ENCODE peak calls at places on chromosomes 4 and X, in six cellular contexts. J is ACHN; M is neural progenitor cell; A is stimulated activated naive CD4-positive, alpha-beta T cell treated with Interleukin-2 at 50 U/mL for 16 hours; D is NCI-H2107; S is tibial artery. V is an unnamed sample.

GRCh38 chr4:825969-826330 is at the start of gene CPLX1:
- DNase-seq in J (peak), M (peak), A (peak), D (no peak), S (no peak), V (peak)

GRCh38 chr4:59608466-59608865 is 1591.7 kb upstream of the ADGRL3 start:
- DNase-seq in J (peak), M (no peak), A (no peak), D (no peak), S (no peak), V (no peak)

GRCh38 chr4:167031534-167032156 is 202.6 kb downstream of the SPOCK3 start:
- DNase-seq in J (no peak), M (no peak), A (no peak), D (no peak), S (no peak), V (no peak)

GRCh38 chrX:10484683-10485247 is 135.6 kb downstream of the MID1 start:
- DNase-seq in J (no peak), M (no peak), A (no peak), D (no peak), S (no peak), V (no peak)

GRCh38 chr4:57020467-57021101 is 41.9 kb downstream of the POLR2B start:
- DNase-seq in J (peak), M (no peak), A (no peak), D (no peak), S (no peak), V (no peak)

GRCh38 chr4:7044415-7044930 is 1.3 kb downstream of the TADA2B start:
- DNase-seq in J (peak), M (peak), A (no peak), D (no peak), S (no peak), V (no peak)

GRCh38 chr4:139528377-139529005 is 27.5 kb downstream of the SETD7 start:
- DNase-seq in J (no peak), M (no peak), A (no peak), D (no peak), S (peak), V (no peak)

GRCh38 chrX:17242470-17242869 is 132.5 kb upstream of the NHS start:
- DNase-seq in J (peak), M (peak), A (no peak), D (peak), S (peak), V (peak)

GRCh38 chr4:169009281-169010124 is 552 bp downstream of the CBR4 start:
- DNase-seq in J (peak), M (peak), A (peak), D (peak), S (peak), V (peak)

GRCh38 chr4:2079926-2080325 is 20.8 kb downstream of the NAT8L start:
- DNase-seq in J (no peak), M (no peak), A (no peak), D (no peak), S (no peak), V (peak)

GRCh38 chr4:185232370-185232769 is 23.0 kb downstream of the SNX25 start:
- DNase-seq in J (peak), M (no peak), A (no peak), D (no peak), S (no peak), V (no peak)

GRCh38 chr4:183722738-183723560 is 63.9 kb downstream of the TRAPPC11 start:
- DNase-seq in J (peak), M (peak), A (peak), D (peak), S (peak), V (peak)

V was measured in islet precursor cell.